ENCODE peak calls at places on chromosomes 11 and 22, in four cellular contexts. L, H, Q and F are unnamed samples.

GRCh38 chr22:22092101-22092500 is 109.5 kb upstream of the TOP3B start:
- DNase-seq in H (no peak), L (no peak), Q (no peak), F (no peak)

GRCh38 chr22:46079861-46080821 is 70.2 kb upstream of the PPARA start:
- DNase-seq in Q (no peak), L (peak), H (no peak), F (no peak)

GRCh38 chr22:49634006-49634772 is 193.5 kb downstream of the BRD1 start:
- DNase-seq in Q (no peak), L (no peak), H (no peak), F (no peak)

GRCh38 chr11:87432006-87432405 is 394.3 kb downstream of the TMEM135 start:
- DNase-seq in L (no peak), H (no peak), Q (no peak), F (no peak)

GRCh38 chr11:71064183-71064582 is 188.2 kb downstream of the SHANK2 start:
- DNase-seq in Q (no peak), H (no peak), L (no peak), F (no peak)

GRCh38 chr22:26672060-26672471 is 14.7 kb downstream of the MIAT start:
- DNase-seq in L (no peak), H (no peak), Q (no peak), F (peak)

GRCh38 chr22:40684728-40685127 is 5.4 kb downstream of the MCHR1 start:
- DNase-seq in Q (no peak), L (no peak), H (no peak), F (peak)

GRCh38 chr11:61495801-61496601 is 12.5 kb upstream of the LRRC10B start:
- DNase-seq in H (no peak), L (no peak), Q (no peak), F (no peak)

GRCh38 chr11:10409207-10409661 is 45.8 kb upstream of the AMPD3 start:
- DNase-seq in Q (no peak), H (no peak), L (no peak), F (no peak)

GRCh38 chr22:22446527-22446926 is 62.0 kb downstream of the ZNF280B start:
- DNase-seq in H (no peak), L (no peak), Q (no peak), F (no peak)

GRCh38 chr11:8294251-8294935 is 30.7 kb upstream of the LMO1 start:
- DNase-seq in Q (no peak), L (no peak), H (no peak), F (no peak)

GRCh38 chr11:124915541-124916369 is 3.3 kb upstream of the HEPN1 start:
- DNase-seq in H (no peak), L (no peak), Q (no peak), F (no peak)

GRCh38 chr22:41780714-41781507 is 19.6 kb upstream of the CCDC134 start:
- DNase-seq in L (no peak), Q (peak), H (peak), F (peak)

GRCh38 chr11:65204646-65205601 is 23.2 kb downstream of the CAPN1 start:
- DNase-seq in Q (no peak), H (peak), L (peak), F (peak)

GRCh38 chr11:69560141-69560790 is 78.8 kb downstream of the LINC01488 start:
- DNase-seq in H (no peak), Q (no peak), L (no peak), F (no peak)

GRCh38 chr11:95944623-95945022 is 20.7 kb upstream of the MTMR2 start:
- DNase-seq in L (no peak), Q (no peak), H (no peak), F (no peak)

GRCh38 chr11:13091373-13091772 is 82.3 kb downstream of the RASSF10 start:
- DNase-seq in H (no peak), Q (no peak), L (no peak), F (no peak)

GRCh38 chr11:85196955-85197354 is 430.2 kb downstream of the DLG2 start:
- DNase-seq in H (no peak), Q (no peak), L (no peak), F (no peak)

GRCh38 chr11:9001736-9002135 is 2.1 kb downstream of the NRIP3 start:
- DNase-seq in L (peak), Q (no peak), H (peak), F (peak)

GRCh38 chr11:77381749-77382693 is 80.5 kb upstream of the GDPD4 start:
- DNase-seq in H (no peak), L (no peak), Q (no peak), F (no peak)

GRCh38 chr11:134749040-134749586 is 337.1 kb upstream of the B3GAT1 start:
- DNase-seq in L (no peak), Q (no peak), H (no peak), F (no peak)

GRCh38 chr11:31940396-31941037 is 129.4 kb upstream of the PAX6 start:
- DNase-seq in H (no peak), Q (no peak), L (no peak), F (no peak)

GRCh38 chr22:23404689-23405365 is 175.3 kb downstream of the IGLL1 start:
- DNase-seq in L (peak), Q (no peak), H (no peak), F (no peak)

GRCh38 chr22:44292007-44292370 is 20.8 kb downstream of the SHISAL1 start:
- DNase-seq in H (no peak), Q (no peak), L (no peak), F (no peak)

GRCh38 chr11:44446996-44447771 is 118.3 kb upstream of the CD82 start:
- DNase-seq in Q (no peak), L (no peak), H (no peak), F (no peak)

GRCh38 chr11:133382217-133382746 is 150.0 kb downstream of the OPCML start:
- DNase-seq in L (no peak), Q (no peak), H (no peak), F (no peak)

GRCh38 chr11:86160546-86161149 is 83.9 kb upstream of the EED start:
- DNase-seq in H (no peak), L (no peak), Q (no peak), F (no peak)

GRCh38 chr11:114522818-114523217 is 36.9 kb downstream of the NXPE1 start:
- DNase-seq in H (no peak), Q (no peak), L (no peak), F (no peak)

GRCh38 chr11:126083829-126084607 is 21.4 kb upstream of the CDON start:
- DNase-seq in Q (no peak), L (no peak), H (no peak), F (peak)